ENCODE peak calls at places on chromosomes 3 and 15, in ten cellular contexts. One of them, this sample, is unnamed.

GRCh38 chr3:100761951-100762350 is 52.7 kb downstream of the TFG start:
- DNase-seq in activated naive CD8-positive, alpha-beta T cell treated with anti-CD3 and anti-CD28 coated beads, Interleukin-2, amount 50 U/mL, for 16 hours: no peak
- DNase-seq in fibroblast of pulmonary artery: no peak
- DNase-seq in HS-5: no peak
- DNase-seq in GM06990: no peak
- DNase-seq in K562: no peak
- DNase-seq in uterus: no peak
- DNase-seq in stomach: no peak
- DNase-seq in activated CD4-positive, alpha-beta T cell treated with anti-CD3 and anti-CD28 coated beads for 4 hours: no peak
- DNase-seq in RCC 7860: no peak
- DNase-seq in this sample: no peak

GRCh38 chr3:144362126-144362525 is 390.5 kb downstream of the DIPK2A start:
- DNase-seq in GM06990: no peak
- DNase-seq in activated CD4-positive, alpha-beta T cell treated with anti-CD3 and anti-CD28 coated beads for 4 hours: no peak
- DNase-seq in stomach: no peak
- DNase-seq in fibroblast of pulmonary artery: no peak
- DNase-seq in activated naive CD8-positive, alpha-beta T cell treated with anti-CD3 and anti-CD28 coated beads, Interleukin-2, amount 50 U/mL, for 16 hours: no peak
- DNase-seq in HS-5: peak; percentile 41
- DNase-seq in uterus: no peak
- DNase-seq in K562: no peak
- DNase-seq in RCC 7860: no peak
- DNase-seq in this sample: no peak

GRCh38 chr3:60742606-60743145 is 508.6 kb downstream of the FHIT start:
- DNase-seq in uterus: no peak
- DNase-seq in activated CD4-positive, alpha-beta T cell treated with anti-CD3 and anti-CD28 coated beads for 4 hours: no peak
- DNase-seq in fibroblast of pulmonary artery: peak; percentile 17
- DNase-seq in RCC 7860: peak; percentile 5
- DNase-seq in HS-5: peak; percentile 35
- DNase-seq in activated naive CD8-positive, alpha-beta T cell treated with anti-CD3 and anti-CD28 coated beads, Interleukin-2, amount 50 U/mL, for 16 hours: no peak
- DNase-seq in GM06990: no peak
- DNase-seq in stomach: no peak
- DNase-seq in K562: no peak
- DNase-seq in this sample: no peak

GRCh38 chr3:105965384-105965783 is 96.6 kb upstream of the CBLB start:
- DNase-seq in fibroblast of pulmonary artery: peak; percentile 70
- DNase-seq in K562: no peak
- DNase-seq in uterus: no peak
- DNase-seq in HS-5: no peak
- DNase-seq in RCC 7860: no peak
- DNase-seq in activated CD4-positive, alpha-beta T cell treated with anti-CD3 and anti-CD28 coated beads for 4 hours: no peak
- DNase-seq in GM06990: no peak
- DNase-seq in activated naive CD8-positive, alpha-beta T cell treated with anti-CD3 and anti-CD28 coated beads, Interleukin-2, amount 50 U/mL, for 16 hours: no peak
- DNase-seq in stomach: no peak
- DNase-seq in this sample: no peak

GRCh38 chr3:148178508-148178907 is 519.2 kb upstream of the AGTR1 start:
- DNase-seq in HS-5: no peak
- DNase-seq in activated naive CD8-positive, alpha-beta T cell treated with anti-CD3 and anti-CD28 coated beads, Interleukin-2, amount 50 U/mL, for 16 hours: no peak
- DNase-seq in RCC 7860: no peak
- DNase-seq in uterus: no peak
- DNase-seq in activated CD4-positive, alpha-beta T cell treated with anti-CD3 and anti-CD28 coated beads for 4 hours: no peak
- DNase-seq in GM06990: no peak
- DNase-seq in fibroblast of pulmonary artery: peak; percentile 29
- DNase-seq in K562: no peak
- DNase-seq in stomach: no peak
- DNase-seq in this sample: no peak

GRCh38 chr3:98778852-98779379 is 15.8 kb downstream of the ST3GAL6 start:
- DNase-seq in fibroblast of pulmonary artery: peak; percentile 99
- DNase-seq in K562: no peak
- DNase-seq in RCC 7860: peak; percentile 74
- DNase-seq in activated naive CD8-positive, alpha-beta T cell treated with anti-CD3 and anti-CD28 coated beads, Interleukin-2, amount 50 U/mL, for 16 hours: no peak
- DNase-seq in stomach: no peak
- DNase-seq in uterus: peak; percentile 25
- DNase-seq in HS-5: peak; percentile 90
- DNase-seq in activated CD4-positive, alpha-beta T cell treated with anti-CD3 and anti-CD28 coated beads for 4 hours: no peak
- DNase-seq in GM06990: no peak
- DNase-seq in this sample: no peak

GRCh38 chr3:195133462-195133861 is 137.5 kb downstream of the XXYLT1 start:
- DNase-seq in fibroblast of pulmonary artery: peak; percentile 87
- DNase-seq in RCC 7860: no peak
- DNase-seq in activated naive CD8-positive, alpha-beta T cell treated with anti-CD3 and anti-CD28 coated beads, Interleukin-2, amount 50 U/mL, for 16 hours: no peak
- DNase-seq in stomach: no peak
- DNase-seq in GM06990: peak; percentile 63
- DNase-seq in HS-5: no peak
- DNase-seq in K562: no peak
- DNase-seq in activated CD4-positive, alpha-beta T cell treated with anti-CD3 and anti-CD28 coated beads for 4 hours: peak; percentile 31
- DNase-seq in uterus: no peak
- DNase-seq in this sample: no peak

GRCh38 chr3:81242871-81243270 is 518.6 kb downstream of the GBE1 start:
- DNase-seq in RCC 7860: no peak
- DNase-seq in fibroblast of pulmonary artery: peak; percentile 50
- DNase-seq in activated naive CD8-positive, alpha-beta T cell treated with anti-CD3 and anti-CD28 coated beads, Interleukin-2, amount 50 U/mL, for 16 hours: no peak
- DNase-seq in stomach: no peak
- DNase-seq in GM06990: no peak
- DNase-seq in uterus: no peak
- DNase-seq in HS-5: peak; percentile 22
- DNase-seq in K562: no peak
- DNase-seq in activated CD4-positive, alpha-beta T cell treated with anti-CD3 and anti-CD28 coated beads for 4 hours: no peak
- DNase-seq in this sample: no peak

GRCh38 chr3:185824051-185824466 is 783 bp downstream of the IGF2BP2 start:
- DNase-seq in activated CD4-positive, alpha-beta T cell treated with anti-CD3 and anti-CD28 coated beads for 4 hours: peak; percentile 3
- DNase-seq in fibroblast of pulmonary artery: no peak
- DNase-seq in stomach: peak; percentile 27
- DNase-seq in K562: no peak
- DNase-seq in uterus: peak; percentile 27
- DNase-seq in HS-5: no peak
- DNase-seq in GM06990: no peak
- DNase-seq in activated naive CD8-positive, alpha-beta T cell treated with anti-CD3 and anti-CD28 coated beads, Interleukin-2, amount 50 U/mL, for 16 hours: no peak
- DNase-seq in RCC 7860: no peak
- DNase-seq in this sample: no peak

GRCh38 chr3:129461022-129461421 is 21.0 kb downstream of the IFT122 start:
- DNase-seq in HS-5: peak; percentile 22
- DNase-seq in activated naive CD8-positive, alpha-beta T cell treated with anti-CD3 and anti-CD28 coated beads, Interleukin-2, amount 50 U/mL, for 16 hours: no peak
- DNase-seq in K562: no peak
- DNase-seq in stomach: no peak
- DNase-seq in fibroblast of pulmonary artery: peak; percentile 77
- DNase-seq in RCC 7860: no peak
- DNase-seq in uterus: no peak
- DNase-seq in activated CD4-positive, alpha-beta T cell treated with anti-CD3 and anti-CD28 coated beads for 4 hours: no peak
- DNase-seq in GM06990: no peak
- DNase-seq in this sample: no peak

GRCh38 chr3:141248064-141248463 is 16.4 kb downstream of the PXYLP1 start:
- DNase-seq in GM06990: no peak
- DNase-seq in K562: no peak
- DNase-seq in stomach: no peak
- DNase-seq in activated naive CD8-positive, alpha-beta T cell treated with anti-CD3 and anti-CD28 coated beads, Interleukin-2, amount 50 U/mL, for 16 hours: no peak
- DNase-seq in RCC 7860: no peak
- DNase-seq in uterus: no peak
- DNase-seq in HS-5: no peak
- DNase-seq in fibroblast of pulmonary artery: no peak
- DNase-seq in activated CD4-positive, alpha-beta T cell treated with anti-CD3 and anti-CD28 coated beads for 4 hours: no peak
- DNase-seq in this sample: no peak

GRCh38 chr3:66138336-66139234 is 82.2 kb upstream of the SLC25A26 start:
- DNase-seq in uterus: peak; percentile 27
- DNase-seq in activated naive CD8-positive, alpha-beta T cell treated with anti-CD3 and anti-CD28 coated beads, Interleukin-2, amount 50 U/mL, for 16 hours: no peak
- DNase-seq in activated CD4-positive, alpha-beta T cell treated with anti-CD3 and anti-CD28 coated beads for 4 hours: no peak
- DNase-seq in RCC 7860: peak; percentile 33
- DNase-seq in fibroblast of pulmonary artery: peak; percentile 80
- DNase-seq in stomach: peak; percentile 61
- DNase-seq in HS-5: no peak
- DNase-seq in K562: peak; percentile 6
- DNase-seq in GM06990: peak; percentile 13
- DNase-seq in this sample: peak; percentile 28

GRCh38 chr3:28940530-28940929 is 340.3 kb upstream of the RBMS3 start:
- DNase-seq in GM06990: peak; percentile 69
- DNase-seq in stomach: no peak
- DNase-seq in activated CD4-positive, alpha-beta T cell treated with anti-CD3 and anti-CD28 coated beads for 4 hours: no peak
- DNase-seq in K562: no peak
- DNase-seq in RCC 7860: peak; percentile 63
- DNase-seq in activated naive CD8-positive, alpha-beta T cell treated with anti-CD3 and anti-CD28 coated beads, Interleukin-2, amount 50 U/mL, for 16 hours: no peak
- DNase-seq in HS-5: no peak
- DNase-seq in fibroblast of pulmonary artery: peak; percentile 90
- DNase-seq in uterus: no peak
- DNase-seq in this sample: no peak

GRCh38 chr3:39147711-39148115 is 5.7 kb downstream of the CSRNP1 start:
- DNase-seq in RCC 7860: peak; percentile 16
- DNase-seq in HS-5: peak; percentile 23
- DNase-seq in K562: no peak
- DNase-seq in activated CD4-positive, alpha-beta T cell treated with anti-CD3 and anti-CD28 coated beads for 4 hours: no peak
- DNase-seq in uterus: no peak
- DNase-seq in stomach: no peak
- DNase-seq in activated naive CD8-positive, alpha-beta T cell treated with anti-CD3 and anti-CD28 coated beads, Interleukin-2, amount 50 U/mL, for 16 hours: no peak
- DNase-seq in fibroblast of pulmonary artery: peak; percentile 53
- DNase-seq in GM06990: no peak
- DNase-seq in this sample: no peak

GRCh38 chr3:122586918-122587317 is 9.5 kb downstream of the PARP15 start:
- DNase-seq in HS-5: no peak
- DNase-seq in GM06990: no peak
- DNase-seq in stomach: no peak
- DNase-seq in activated CD4-positive, alpha-beta T cell treated with anti-CD3 and anti-CD28 coated beads for 4 hours: no peak
- DNase-seq in activated naive CD8-positive, alpha-beta T cell treated with anti-CD3 and anti-CD28 coated beads, Interleukin-2, amount 50 U/mL, for 16 hours: no peak
- DNase-seq in uterus: no peak
- DNase-seq in fibroblast of pulmonary artery: no peak
- DNase-seq in RCC 7860: no peak
- DNase-seq in K562: no peak
- DNase-seq in this sample: no peak

GRCh38 chr15:64209680-64210334 is 47.0 kb upstream of the PPIB start:
- DNase-seq in fibroblast of pulmonary artery: peak; percentile 69
- DNase-seq in RCC 7860: peak; percentile 42
- DNase-seq in activated naive CD8-positive, alpha-beta T cell treated with anti-CD3 and anti-CD28 coated beads, Interleukin-2, amount 50 U/mL, for 16 hours: no peak
- DNase-seq in uterus: no peak
- DNase-seq in GM06990: peak; percentile 13
- DNase-seq in activated CD4-positive, alpha-beta T cell treated with anti-CD3 and anti-CD28 coated beads for 4 hours: no peak
- DNase-seq in HS-5: peak; percentile 23
- DNase-seq in K562: peak; percentile 17
- DNase-seq in stomach: no peak
- DNase-seq in this sample: no peak

GRCh38 chr3:141828487-141829284 is 47.8 kb upstream of the ATP1B3 start:
- DNase-seq in fibroblast of pulmonary artery: peak; percentile 55
- DNase-seq in activated CD4-positive, alpha-beta T cell treated with anti-CD3 and anti-CD28 coated beads for 4 hours: no peak
- DNase-seq in stomach: peak; percentile 45
- DNase-seq in uterus: no peak
- DNase-seq in K562: no peak
- DNase-seq in activated naive CD8-positive, alpha-beta T cell treated with anti-CD3 and anti-CD28 coated beads, Interleukin-2, amount 50 U/mL, for 16 hours: no peak
- DNase-seq in GM06990: no peak
- DNase-seq in RCC 7860: no peak
- DNase-seq in HS-5: no peak
- DNase-seq in this sample: peak; percentile 30

GRCh38 chr3:133295199-133295901 is 104.5 kb upstream of the BFSP2 start:
- DNase-seq in stomach: no peak
- DNase-seq in fibroblast of pulmonary artery: peak; percentile 28
- DNase-seq in K562: no peak
- DNase-seq in RCC 7860: no peak
- DNase-seq in activated CD4-positive, alpha-beta T cell treated with anti-CD3 and anti-CD28 coated beads for 4 hours: no peak
- DNase-seq in uterus: no peak
- DNase-seq in activated naive CD8-positive, alpha-beta T cell treated with anti-CD3 and anti-CD28 coated beads, Interleukin-2, amount 50 U/mL, for 16 hours: no peak
- DNase-seq in GM06990: peak; percentile 16
- DNase-seq in HS-5: no peak
- DNase-seq in this sample: no peak

GRCh38 chr15:71999807-72000206 is 118.1 kb downstream of the MYO9A start:
- DNase-seq in activated naive CD8-positive, alpha-beta T cell treated with anti-CD3 and anti-CD28 coated beads, Interleukin-2, amount 50 U/mL, for 16 hours: no peak
- DNase-seq in HS-5: no peak
- DNase-seq in activated CD4-positive, alpha-beta T cell treated with anti-CD3 and anti-CD28 coated beads for 4 hours: no peak
- DNase-seq in stomach: no peak
- DNase-seq in K562: no peak
- DNase-seq in fibroblast of pulmonary artery: no peak
- DNase-seq in GM06990: no peak
- DNase-seq in uterus: no peak
- DNase-seq in RCC 7860: no peak
- DNase-seq in this sample: no peak